ENCODE peak calls at places on chromosome 16, in six cellular contexts. K is stomach, U is body of pancreas, B is ovary, S is adrenal gland, X is A549. A is an unnamed sample.

GRCh38 chr16:23578096-23578830 is 17.9 kb downstream of the NDUFAB1 start:
- DNase-seq in K (no peak), U (no peak), B (no peak), S (no peak), X (no peak), A (no peak)

GRCh38 chr16:55489119-55489955 is 10.3 kb downstream of the MMP2 start:
- DNase-seq in K (no peak), U (no peak), B (no peak), S (no peak), X (no peak), A (no peak)

GRCh38 chr16:12975766-12976165 is 74.4 kb downstream of the SHISA9 start:
- DNase-seq in K (no peak), U (no peak), B (no peak), S (no peak), X (no peak), A (no peak)

GRCh38 chr16:24255446-24256352 is at the start of gene CACNG3:
- DNase-seq in K (no peak), U (peak; percentile 20), B (peak; percentile 30), S (peak; percentile 22), X (peak; percentile 10), A (peak; percentile 38)

GRCh38 chr16:4811773-4812172 is 9.3 kb upstream of the ROGDI start:
- DNase-seq in K (no peak), U (no peak), B (no peak), S (no peak), X (no peak), A (no peak)

GRCh38 chr16:66175058-66175457 is 191.4 kb upstream of the CDH5 start:
- DNase-seq in K (no peak), U (no peak), B (no peak), S (no peak), X (no peak), A (peak; percentile 8)

GRCh38 chr16:12097523-12098428 is 121.2 kb downstream of the SNX29 start:
- DNase-seq in K (no peak), U (no peak), B (peak; percentile 75), S (peak; percentile 67), X (no peak), A (no peak)

GRCh38 chr16:81449241-81449640 is 4.6 kb downstream of the CMIP start:
- DNase-seq in K (no peak), U (no peak), B (no peak), S (no peak), X (no peak), A (no peak)

GRCh38 chr16:51615141-51615540 is 464.1 kb upstream of the SALL1 start:
- DNase-seq in K (no peak), U (no peak), B (no peak), S (no peak), X (no peak), A (no peak)

GRCh38 chr16:83714286-83714685 is 93.5 kb upstream of the HSBP1 start:
- DNase-seq in K (no peak), U (no peak), B (no peak), S (no peak), X (no peak), A (no peak)

GRCh38 chr16:80273635-80274538 is 266.9 kb upstream of the DYNLRB2 start:
- DNase-seq in K (no peak), U (no peak), B (no peak), S (no peak), X (no peak), A (no peak)

GRCh38 chr16:87951550-87952538 is 610 bp downstream of the BANP start:
- DNase-seq in K (no peak), U (peak; percentile 33), B (peak; percentile 59), S (peak; percentile 32), X (no peak), A (no peak)

GRCh38 chr16:57313509-57313908 is 29.0 kb upstream of the PLLP start:
- DNase-seq in K (no peak), U (no peak), B (no peak), S (no peak), X (no peak), A (no peak)

GRCh38 chr16:56113223-56113622 is 78.1 kb upstream of the GNAO1 start:
- DNase-seq in K (no peak), U (no peak), B (peak; percentile 40), S (no peak), X (no peak), A (no peak)

GRCh38 chr16:86939609-86940008 is 361.3 kb downstream of the FOXL1 start:
- DNase-seq in K (no peak), U (no peak), B (no peak), S (no peak), X (no peak), A (no peak)

GRCh38 chr16:58352690-58353089 is 39.6 kb upstream of the GINS3 start:
- DNase-seq in K (no peak), U (no peak), B (no peak), S (no peak), X (no peak), A (no peak)

GRCh38 chr16:8866118-8866883 is 2.5 kb downstream of the CARHSP1 start:
- DNase-seq in K (peak; percentile 49), U (peak; percentile 59), B (peak; percentile 84), S (peak; percentile 82), X (no peak), A (no peak)

GRCh38 chr16:29111421-29111820 is 126.6 kb downstream of the LAT start:
- DNase-seq in K (no peak), U (peak; percentile 36), B (no peak), S (no peak), X (no peak), A (no peak)

GRCh38 chr16:74480150-74481029 is 59.1 kb upstream of the CLEC18B start:
- DNase-seq in K (peak; percentile 49), U (peak; percentile 23), B (no peak), S (no peak), X (peak; percentile 85), A (no peak)

GRCh38 chr16:28623172-28623711 is 13.4 kb upstream of the SULT1A1 start:
- DNase-seq in K (peak; percentile 77), U (peak; percentile 81), B (peak; percentile 60), S (peak; percentile 55), X (no peak), A (peak; percentile 92)

GRCh38 chr16:47395733-47396503 is 64.9 kb downstream of the ITFG1 start:
- DNase-seq in K (no peak), U (no peak), B (no peak), S (no peak), X (no peak), A (no peak)

GRCh38 chr16:81473561-81473960 is 29.0 kb downstream of the CMIP start:
- DNase-seq in K (no peak), U (no peak), B (peak; percentile 59), S (peak; percentile 59), X (no peak), A (no peak)

GRCh38 chr16:59067207-59067606 is 333.1 kb upstream of the GOT2 start:
- DNase-seq in K (no peak), U (no peak), B (no peak), S (peak; percentile 15), X (no peak), A (peak; percentile 40)

GRCh38 chr16:63922563-63922962 is 1199.3 kb downstream of the CDH11 start:
- DNase-seq in K (no peak), U (no peak), B (no peak), S (no peak), X (no peak), A (no peak)

GRCh38 chr16:87227651-87228015 is 89.6 kb downstream of the C16orf95 start:
- DNase-seq in K (no peak), U (no peak), B (no peak), S (peak; percentile 32), X (no peak), A (no peak)

GRCh38 chr16:72860726-72861562 is 187.0 kb downstream of the ZFHX3 start:
- DNase-seq in K (no peak), U (no peak), B (no peak), S (peak; percentile 73), X (no peak), A (no peak)
- TF ChIP-seq POLR2A in K (no peak), U (no peak), B (no peak), S (no peak), X (no peak), A (no peak)

GRCh38 chr16:14958970-14959369 is 15.9 kb upstream of the PDXDC1 start:
- DNase-seq in K (no peak), U (no peak), B (no peak), S (no peak), X (no peak), A (no peak)
- TF ChIP-seq POLR2A in K (no peak), U (no peak), B (no peak), S (no peak), X (no peak), A (no peak)

GRCh38 chr16:568401-569258 is 1.1 kb upstream of the PIGQ start:
- DNase-seq in K (peak; percentile 52), U (no peak), B (no peak), S (no peak), X (no peak), A (no peak)

GRCh38 chr16:572865-573650 is 3.3 kb downstream of the PIGQ start:
- DNase-seq in K (no peak), U (no peak), B (no peak), S (no peak), X (no peak), A (peak; percentile 79)

GRCh38 chr16:567362-568256 is 804 bp downstream of the NHLRC4 start:
- DNase-seq in K (no peak), U (no peak), B (no peak), S (no peak), X (no peak), A (no peak)

GRCh38 chr16:566475-567361 is at the start of gene NHLRC4:
- DNase-seq in K (peak; percentile 69), U (peak; percentile 55), B (peak; percentile 92), S (peak; percentile 92), X (no peak), A (peak; percentile 81)

DNA sequence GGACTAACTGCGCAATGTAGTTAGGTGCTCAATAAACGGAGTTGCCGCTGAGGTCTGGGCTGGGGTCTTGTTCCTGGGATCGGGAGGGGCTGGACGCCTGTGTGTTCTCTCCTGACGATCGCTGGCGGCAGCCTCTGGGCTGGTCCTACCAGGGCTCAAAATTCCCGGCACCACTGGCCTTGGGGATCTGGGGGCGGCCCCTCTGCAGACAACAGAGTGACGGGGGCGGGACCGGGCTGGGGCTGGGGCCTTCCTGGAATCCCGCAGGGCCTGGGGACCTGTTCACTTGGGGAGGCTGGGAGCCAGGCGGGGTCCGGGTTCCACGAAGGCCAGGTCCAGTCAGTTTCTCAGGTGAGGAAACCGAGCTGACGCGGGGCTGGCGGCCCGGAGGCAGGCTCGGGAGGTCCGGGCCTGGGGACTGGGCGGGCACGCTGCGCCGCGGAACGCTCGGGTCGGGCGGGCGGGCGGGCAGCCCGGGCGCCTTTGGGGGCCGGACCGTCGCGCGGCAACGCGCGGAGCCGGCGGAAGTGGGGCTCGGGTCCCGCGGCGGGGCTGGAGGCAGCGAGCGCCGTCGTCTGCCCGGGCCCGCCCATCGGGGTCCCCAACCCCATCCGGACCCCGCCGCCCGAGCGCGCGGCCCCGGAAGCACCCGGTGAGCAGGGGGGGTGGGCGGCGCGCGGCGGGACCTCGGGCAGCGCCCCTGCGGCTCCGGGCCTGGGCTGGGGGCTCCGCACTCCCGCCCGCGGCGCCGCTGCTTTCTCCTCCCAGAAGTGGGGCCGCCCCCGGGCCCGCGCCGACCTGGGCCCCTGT is at the start of gene PIGQ:
- DNase-seq in K (peak; percentile 64), U (peak; percentile 65), B (peak; percentile 87), S (peak; percentile 91), X (peak; percentile 81), A (peak; percentile 69)
- TF ChIP-seq POLR2A in K (no peak), U (no peak), B (no peak), S (no peak), X (peak; percentile 18), A (no peak)

DNA sequence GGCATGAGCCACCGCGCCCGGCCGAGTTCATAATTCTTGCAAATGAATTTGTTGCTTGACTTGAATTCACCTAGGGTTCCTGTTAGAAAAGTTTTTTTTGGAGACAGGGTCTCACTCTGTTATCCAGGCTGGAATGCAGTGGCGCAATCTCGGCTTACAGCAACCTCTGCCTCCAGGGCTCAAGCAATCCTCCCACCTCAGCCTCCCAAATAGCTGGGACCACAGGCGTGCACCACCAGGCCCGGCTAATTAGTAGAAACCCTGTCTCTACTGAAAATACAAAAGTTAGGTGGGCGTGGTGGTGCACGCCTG is 99.8 kb downstream of the MYH11 start:
- DNase-seq in K (no peak), U (no peak), B (no peak), S (no peak), X (no peak), A (no peak)
- TF ChIP-seq POLR2A in K (no peak), U (no peak), B (no peak), S (no peak), X (no peak), A (no peak)

A was measured in upper lobe of left lung.